ENCODE peak calls at places on chromosomes 11 and 22, in five cellular contexts. M is K562, Z is HepG2, T is GM12892, S is H1. B is an unnamed sample.

GRCh38 chr11:73598719-73599379 is 937 bp upstream of the FAM168A start:
- DNase-seq in Z (no peak), M (no peak), T (no peak), S (no peak), B (no peak)

GRCh38 chr11:48116843-48117242 is 99.8 kb upstream of the OR4B1 start:
- DNase-seq in M (peak), T (no peak), Z (peak), S (no peak), B (no peak)

GRCh38 chr11:118914178-118914918 is 11.4 kb downstream of the BCL9L start:
- DNase-seq in S (no peak), T (no peak), Z (peak), M (no peak), B (no peak)

GRCh38 chr22:39288135-39288898 is 31.1 kb downstream of the RPL3 start:
- DNase-seq in T (no peak), Z (no peak), S (no peak), M (no peak), B (no peak)

GRCh38 chr11:23932485-23932898 is 564.4 kb upstream of the LUZP2 start:
- DNase-seq in T (no peak), S (no peak), Z (no peak), M (no peak), B (no peak)

GRCh38 chr11:34168642-34169051 is 63.2 kb downstream of the NAT10 start:
- DNase-seq in T (no peak), S (no peak), M (no peak), Z (no peak), B (no peak)

GRCh38 chr11:64356498-64357411 is 2.2 kb upstream of the RPS6KA4 start:
- DNase-seq in S (peak), M (peak), Z (peak), T (no peak), B (peak)

GRCh38 chr22:35349368-35349703 is 31.6 kb upstream of the HMOX1 start:
- DNase-seq in S (no peak), T (no peak), Z (no peak), M (no peak), B (no peak)

GRCh38 chr11:68048681-68049508 is 10.1 kb downstream of the TCIRG1 start:
- DNase-seq in S (no peak), M (no peak), T (no peak), Z (no peak), B (no peak)

GRCh38 chr11:119092880-119093665 is 8.4 kb downstream of the HMBS start:
- DNase-seq in M (peak), Z (peak), T (no peak), S (no peak), B (no peak)

GRCh38 chr11:16960250-16960649 is 54.0 kb downstream of the PLEKHA7 start:
- DNase-seq in M (no peak), Z (peak), T (no peak), S (no peak), B (no peak)

GRCh38 chr22:25726241-25726640 is 15.7 kb upstream of the MYO18B start:
- DNase-seq in Z (no peak), M (no peak), S (no peak), T (no peak), B (no peak)

GRCh38 chr22:29030618-29031235 is 30.9 kb downstream of the C22orf31 start:
- DNase-seq in M (peak), T (no peak), S (peak), Z (peak), B (no peak)

GRCh38 chr11:125101596-125101995 is 9.8 kb downstream of the TMEM218 start:
- DNase-seq in T (no peak), S (no peak), M (no peak), Z (no peak), B (no peak)

GRCh38 chr11:95337175-95337957 is 106.4 kb upstream of the SESN3 start:
- DNase-seq in M (no peak), S (peak), Z (no peak), T (peak), B (no peak)

GRCh38 chr11:134047586-134047999 is 21.3 kb upstream of the JAM3 start:
- DNase-seq in Z (no peak), S (no peak), T (no peak), M (peak), B (no peak)

GRCh38 chr11:94776351-94777321 is 8.5 kb downstream of the AMOTL1 start:
- DNase-seq in Z (no peak), M (no peak), T (no peak), S (no peak), B (no peak)

GRCh38 chr22:41576877-41577276 is 12.8 kb downstream of the PMM1 start:
- DNase-seq in S (peak), T (peak), Z (peak), M (peak), B (peak)

GRCh38 chr11:118264568-118265470 is 722 bp upstream of the MPZL2 start:
- DNase-seq in Z (no peak), S (no peak), M (no peak), T (no peak), B (no peak)

GRCh38 chr22:43722444-43722843 is 89.7 kb downstream of the EFCAB6 start:
- DNase-seq in S (no peak), Z (no peak), T (no peak), M (no peak), B (no peak)

GRCh38 chr11:99739464-99740089 is 718.8 kb downstream of the CNTN5 start:
- DNase-seq in T (peak), M (peak), S (no peak), Z (peak), B (peak)

GRCh38 chr11:65298131-65298535 is 16.5 kb upstream of the CDC42EP2 start:
- DNase-seq in M (no peak), S (no peak), Z (no peak), T (no peak), B (no peak)

DNA sequence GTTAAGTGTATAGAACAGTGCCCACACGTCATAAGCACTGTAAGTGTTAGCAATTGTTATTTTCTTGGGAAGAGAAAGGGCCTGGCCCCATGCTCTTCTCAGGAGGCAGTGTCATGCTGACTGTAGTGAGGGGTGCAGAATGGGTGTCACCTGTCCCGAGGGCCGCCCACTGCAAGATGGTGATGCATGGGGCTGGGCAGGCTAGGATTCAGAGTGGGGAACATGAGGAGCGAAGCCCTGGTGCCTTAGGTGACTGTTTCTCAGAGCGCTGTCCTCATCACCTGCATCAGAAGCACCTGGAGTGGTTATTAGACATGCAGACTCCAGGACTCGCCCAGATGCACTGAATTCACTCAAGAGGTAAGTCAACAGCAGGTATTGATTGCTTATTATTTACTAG is 101.0 kb upstream of the PARVA start:
- DNase-seq in S (no peak), M (no peak), T (no peak), Z (no peak), B (no peak)
- TF ChIP-seq TAF1 in S (no peak), M (no peak), T (no peak), Z (no peak), B (no peak)

DNA sequence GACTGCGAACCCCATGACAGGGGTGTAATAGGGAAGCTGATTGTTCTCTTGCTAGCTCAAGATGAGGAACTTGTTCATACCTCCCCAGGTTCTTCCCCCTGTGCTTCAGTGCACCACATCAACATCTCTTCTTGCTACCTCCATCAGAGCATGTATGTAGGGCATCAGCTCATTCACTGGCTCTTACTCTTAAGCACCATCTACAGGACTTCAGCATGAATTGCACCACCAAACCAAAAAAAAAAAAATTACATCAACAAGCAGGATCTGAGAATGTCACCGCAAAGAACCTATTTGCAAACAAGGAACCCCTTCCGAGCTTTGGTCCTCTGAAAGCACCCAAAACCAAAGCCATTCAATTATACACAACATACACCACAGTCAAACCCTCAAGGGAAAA is 2226.5 kb upstream of the RAG2 start:
- DNase-seq in Z (peak), S (no peak), T (no peak), M (no peak), B (no peak)
- TF ChIP-seq TAF1 in Z (no peak), S (no peak), T (no peak), M (no peak), B (no peak)

GRCh38 chr11:11408436-11409221 is 55.6 kb upstream of the CSNK2A3 start:
- DNase-seq in T (no peak), S (no peak), M (no peak), Z (no peak), B (no peak)
- TF ChIP-seq TAF1 in T (no peak), S (no peak), M (no peak), Z (no peak), B (no peak)

GRCh38 chr11:91243065-91243464 is 981.6 kb upstream of the FAT3 start:
- DNase-seq in T (no peak), Z (no peak), M (no peak), S (no peak), B (no peak)
- TF ChIP-seq TAF1 in T (no peak), Z (no peak), M (no peak), S (no peak), B (no peak)

GRCh38 chr11:77191823-77192495 is 63.9 kb downstream of the MYO7A start:
- DNase-seq in M (peak), Z (peak), T (no peak), S (peak), B (peak)
- TF ChIP-seq TAF1 in M (no peak), Z (no peak), T (no peak), S (no peak), B (no peak)

GRCh38 chr11:61596539-61596938 is 15.7 kb upstream of the SYT7 start:
- DNase-seq in T (no peak), Z (no peak), S (no peak), M (no peak), B (no peak)
- TF ChIP-seq TAF1 in T (no peak), Z (no peak), S (no peak), M (no peak), B (no peak)

GRCh38 chr22:17132112-17132511 is 11.0 kb upstream of the TMEM121B start:
- DNase-seq in M (no peak), Z (no peak), T (no peak), S (no peak), B (no peak)

GRCh38 chr22:17137861-17138425 is 16.8 kb upstream of the TMEM121B start:
- DNase-seq in T (no peak), M (no peak), Z (no peak), S (no peak), B (no peak)

GRCh38 chr22:17137226-17137625 is 16.1 kb upstream of the TMEM121B start:
- DNase-seq in M (no peak), S (no peak), Z (no peak), T (no peak), B (no peak)

GRCh38 chr22:17133137-17133536 is 12.0 kb upstream of the TMEM121B start:
- DNase-seq in M (no peak), Z (no peak), S (no peak), T (no peak), B (no peak)

DNA sequence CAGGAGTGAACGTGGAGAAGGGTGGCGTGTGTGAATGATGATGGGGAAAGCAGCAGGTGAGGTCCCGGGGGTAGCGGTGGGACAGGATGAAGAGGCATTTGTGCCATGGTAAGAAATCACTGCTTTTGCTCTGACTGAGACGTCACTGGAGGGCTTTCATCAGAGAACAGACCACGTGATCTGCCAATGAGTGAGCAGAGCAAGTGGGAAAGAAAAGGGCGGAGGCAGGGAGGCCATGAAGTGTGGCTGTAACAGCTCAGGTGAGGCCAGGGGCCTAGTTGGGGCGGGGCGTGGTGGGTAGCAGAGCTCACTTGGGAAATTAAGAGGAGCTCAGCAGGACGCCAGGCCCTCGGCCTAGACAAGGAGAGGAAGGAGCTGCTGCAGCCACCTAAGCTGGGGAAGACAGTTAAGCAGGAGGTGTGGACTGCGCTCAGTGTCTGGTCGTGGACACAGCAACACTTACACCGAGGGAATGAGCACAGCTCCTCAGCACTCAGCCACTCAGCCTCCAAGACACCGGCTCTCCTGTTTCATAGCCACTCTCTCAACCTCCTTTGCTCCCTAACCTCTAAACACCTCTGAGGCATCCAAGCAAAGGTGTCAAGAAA is 14.1 kb upstream of the TMEM121B start:
- DNase-seq in Z (no peak), M (no peak), T (no peak), S (no peak), B (no peak)
- TF ChIP-seq TAF1 in Z (no peak), M (no peak), T (no peak), S (no peak), B (no peak)

GRCh38 chr11:83073248-83073647 is 1.6 kb upstream of the RAB30 start:
- DNase-seq in M (no peak), S (no peak), Z (no peak), T (no peak), B (no peak)
- TF ChIP-seq TAF1 in M (no peak), S (no peak), Z (no peak), T (no peak), B (no peak)

B was measured in GM12891.